ENCODE peak calls at places on chromosomes 1 and 21, in nine cellular contexts. R is stomach, J is transverse colon, G is tibial nerve, H is sigmoid colon, B is A549, Y is K562, O is ovary, C is HepG2. I is an unnamed sample.
A peak's percentile ranks its signal among the peaks of the same experiment; 100 is the strongest.

GRCh38 chr1:155051777-155052398 is 772 bp downstream of the ADAM15 start:
- DNase-seq in R (peak; percentile 65), J (peak; percentile 69), G (peak; percentile 40), H (peak; percentile 85), B (peak; percentile 61), Y (peak; percentile 37), O (peak; percentile 68), C (no peak), I (no peak)

GRCh38 chr1:180071760-180072159 is 82.9 kb upstream of the QSOX1 start:
- DNase-seq in R (no peak), J (no peak), G (no peak), H (no peak), B (no peak), Y (no peak), O (no peak), C (no peak), I (no peak)

GRCh38 chr1:27403065-27403726 is 10.8 kb downstream of the GPR3 start:
- DNase-seq in R (no peak), J (peak; percentile 55), G (peak; percentile 58), H (peak; percentile 91), B (no peak), Y (no peak), O (peak; percentile 58), C (no peak), I (no peak)

GRCh38 chr1:6831368-6831767 is 46.1 kb downstream of the CAMTA1 start:
- DNase-seq in R (no peak), J (no peak), G (no peak), H (no peak), B (no peak), Y (no peak), O (no peak), C (no peak), I (no peak)

GRCh38 chr1:2073382-2074230 is 23.4 kb downstream of the PRKCZ start:
- DNase-seq in R (no peak), J (no peak), G (no peak), H (no peak), B (no peak), Y (peak; percentile 32), O (no peak), C (no peak), I (no peak)

GRCh38 chr1:53398091-53398490 is 61.1 kb upstream of the DMRTB1 start:
- DNase-seq in R (no peak), J (no peak), G (no peak), H (peak; percentile 39), B (no peak), Y (no peak), O (no peak), C (no peak), I (peak; percentile 17)

GRCh38 chr1:8407652-8408051 is 89.7 kb downstream of the SLC45A1 start:
- DNase-seq in R (no peak), J (no peak), G (no peak), H (no peak), B (no peak), Y (no peak), O (no peak), C (no peak), I (no peak)

GRCh38 chr1:228922722-228923376 is 187.6 kb downstream of the RHOU start:
- DNase-seq in R (no peak), J (no peak), G (no peak), H (no peak), B (no peak), Y (no peak), O (no peak), C (peak; percentile 77), I (no peak)

GRCh38 chr1:67571406-67571805 is 113.6 kb upstream of the GADD45A start:
- DNase-seq in R (no peak), J (no peak), G (no peak), H (no peak), B (no peak), Y (no peak), O (no peak), C (no peak), I (no peak)

GRCh38 chr1:44571712-44572571 is 102.3 kb downstream of the TMEM53 start:
- DNase-seq in R (no peak), J (no peak), G (no peak), H (no peak), B (peak; percentile 46), Y (peak; percentile 58), O (no peak), C (peak; percentile 39), I (no peak)

GRCh38 chr21:35825370-35825769 is 235.0 kb downstream of the SETD4 start:
- DNase-seq in R (no peak), J (no peak), G (no peak), H (no peak), B (no peak), Y (no peak), O (no peak), C (no peak), I (no peak)

GRCh38 chr1:40067023-40067422 is 26.5 kb downstream of the CAP1 start:
- DNase-seq in R (no peak), J (no peak), G (no peak), H (no peak), B (no peak), Y (no peak), O (no peak), C (no peak), I (no peak)

GRCh38 chr1:56645663-56646330 is 683 bp downstream of the PRKAA2 start:
- DNase-seq in R (peak; percentile 29), J (peak; percentile 35), G (no peak), H (peak; percentile 66), B (peak; percentile 8), Y (no peak), O (no peak), C (peak; percentile 21), I (no peak)

GRCh38 chr1:4585216-4585615 is 69.2 kb upstream of the AJAP1 start:
- DNase-seq in R (no peak), J (no peak), G (no peak), H (no peak), B (peak; percentile 29), Y (peak; percentile 79), O (no peak), C (no peak), I (no peak)

GRCh38 chr1:54806931-54807611 is 5.9 kb upstream of the TTC22 start:
- DNase-seq in R (peak; percentile 64), J (peak; percentile 64), G (no peak), H (no peak), B (no peak), Y (no peak), O (no peak), C (no peak), I (peak; percentile 47)
- TF ChIP-seq EP300 in R (no peak), J (no peak), G (no peak), H (no peak), B (no peak), Y (no peak), O (no peak), C (no peak), I (no peak)

DNA sequence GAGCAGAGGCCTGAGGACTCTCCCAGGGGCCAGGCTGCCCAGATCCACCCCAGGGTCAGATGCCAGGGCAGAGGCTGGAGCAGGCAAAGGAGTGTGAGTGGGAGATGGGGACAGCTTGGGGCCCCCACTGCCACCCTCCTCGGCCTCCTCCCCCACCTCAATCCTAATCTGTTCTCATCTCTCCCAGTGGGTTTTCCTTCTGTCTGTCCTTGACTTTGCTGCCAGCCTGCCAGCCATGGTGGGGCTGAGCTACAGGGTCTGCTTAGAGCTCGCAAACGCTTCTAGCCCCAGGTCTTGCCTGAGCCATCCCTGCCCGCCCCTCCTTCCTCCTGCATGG is 65.3 kb downstream of the MEGF6 start:
- DNase-seq in R (no peak), J (no peak), G (no peak), H (no peak), B (no peak), Y (no peak), O (no peak), C (no peak), I (no peak)
- TF ChIP-seq EP300 in R (no peak), J (no peak), G (no peak), H (no peak), B (no peak), Y (no peak), O (no peak), C (no peak), I (no peak)

DNA sequence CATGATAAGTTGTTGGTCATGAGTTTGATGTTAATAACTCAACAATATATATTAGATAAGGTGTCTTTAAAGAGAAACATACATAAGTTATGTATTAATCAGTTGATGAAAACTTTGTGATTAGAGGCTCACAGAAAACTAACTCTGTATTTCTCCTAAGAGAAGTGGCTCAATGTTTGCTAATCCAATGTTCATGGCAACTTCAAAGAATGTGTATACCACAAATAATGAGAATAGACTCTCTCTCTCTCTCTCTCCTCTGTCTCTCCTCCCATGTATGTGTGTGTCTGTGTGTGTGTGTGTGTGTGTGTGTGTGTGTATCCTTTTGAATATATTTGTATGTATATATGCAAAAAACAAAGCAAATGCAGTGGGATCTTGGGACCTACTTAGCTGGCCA is 1304.9 kb downstream of the MRPL39 start:
- DNase-seq in R (no peak), J (no peak), G (no peak), H (no peak), B (no peak), Y (no peak), O (no peak), C (peak; percentile 2), I (no peak)
- TF ChIP-seq EP300 in R (no peak), J (no peak), G (no peak), H (no peak), B (no peak), Y (no peak), O (no peak), C (no peak), I (no peak)

DNA sequence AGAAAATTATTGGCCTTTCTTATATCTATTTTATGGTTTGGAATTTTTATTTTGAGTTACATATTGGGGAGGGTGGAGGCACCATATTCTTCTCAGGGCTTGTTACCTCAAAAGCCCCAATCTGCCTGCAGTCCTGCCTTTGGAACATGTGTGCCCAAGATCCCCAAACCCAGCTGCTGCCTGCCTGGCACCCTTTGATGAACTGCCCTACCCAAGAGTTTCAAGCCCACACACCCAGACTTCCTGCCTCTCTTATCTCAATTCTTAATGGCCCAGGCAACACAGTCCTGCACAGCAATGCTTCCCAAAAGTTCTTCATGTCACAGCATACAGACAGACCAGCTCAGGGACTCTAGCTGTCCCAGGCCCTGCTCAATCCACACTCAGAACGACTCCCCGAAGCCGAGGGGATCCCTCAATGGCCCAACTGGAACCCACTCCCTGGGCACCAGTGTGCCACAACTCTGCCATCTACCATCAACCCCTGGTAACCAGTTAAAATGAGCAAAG is 19.2 kb downstream of the OLFML2B start:
- DNase-seq in R (no peak), J (no peak), G (no peak), H (no peak), B (no peak), Y (no peak), O (no peak), C (no peak), I (no peak)
- TF ChIP-seq EP300 in R (no peak), J (no peak), G (no peak), H (no peak), B (no peak), Y (no peak), O (no peak), C (no peak), I (no peak)

DNA sequence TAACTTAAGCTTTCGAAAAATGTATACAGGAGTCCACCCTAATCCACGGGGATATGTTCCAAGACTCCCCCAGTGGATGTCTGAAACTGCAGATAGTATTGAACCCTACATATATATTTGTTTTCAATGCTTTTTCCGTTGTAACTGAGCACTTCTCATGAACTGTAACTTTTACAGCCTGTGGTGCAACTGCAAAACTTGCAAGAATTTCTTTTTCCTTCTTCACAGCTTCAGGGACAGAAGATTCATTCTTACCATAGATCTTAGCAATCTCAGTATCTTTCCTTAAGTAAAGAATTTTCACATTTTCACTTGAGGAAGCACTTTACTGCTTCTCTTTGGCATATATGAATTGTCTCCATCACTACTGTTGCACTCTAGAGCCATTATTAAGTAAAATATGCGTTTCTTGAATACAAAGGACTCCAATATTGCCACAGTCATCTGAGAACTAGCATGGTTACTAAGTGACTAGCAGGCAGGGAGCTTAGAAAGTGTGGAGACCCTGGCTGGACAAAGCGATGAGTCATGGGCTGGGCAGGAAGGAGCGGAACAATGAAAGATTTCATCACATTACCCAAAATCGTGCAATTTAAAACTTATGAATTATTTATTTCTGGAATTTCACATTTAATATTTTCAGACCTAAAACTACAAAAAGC is 14.1 kb downstream of the DPYD start:
- DNase-seq in R (no peak), J (no peak), G (no peak), H (peak; percentile 78), B (peak; percentile 5), Y (no peak), O (no peak), C (peak; percentile 13), I (peak; percentile 76)
- TF ChIP-seq EP300 in R (no peak), J (no peak), G (peak; percentile 54), H (no peak), B (no peak), Y (no peak), O (no peak), C (no peak), I (no peak)

I was measured in suprapubic skin.